ENCODE peak calls at places on chromosomes 12 and 14, in six cellular contexts. S is H1; L is aorta; X is vagina; U is HAP-1; I is CD8-positive, alpha-beta T cell. C is an unnamed sample. For H3K4me1, the result is how much of the 10 kb centered on the place peaks cover.

GRCh38 chr12:49587174-49587908 is 18.1 kb downstream of the FAM186B start:
- DNase-seq in S (no peak), L (no peak), X (no peak), U (no peak), I (no peak), C (no peak)

GRCh38 chr12:107415066-107415465 is 270.5 kb upstream of the PWP1 start:
- DNase-seq in S (no peak), L (no peak), X (no peak), U (no peak), I (no peak), C (no peak)

GRCh38 chr12:27330846-27331245 is 1.8 kb upstream of the BMAL2 start:
- DNase-seq in S (no peak), L (no peak), X (no peak), U (no peak), I (no peak), C (no peak)

GRCh38 chr14:32205984-32206383 is 2.9 kb upstream of the RNU6-8 start:
- DNase-seq in S (no peak), L (no peak), X (no peak), U (no peak), I (no peak), C (no peak)

GRCh38 chr14:64549805-64550538 is at the start of gene PPP1R36:
- DNase-seq in S (peak), L (peak), X (no peak), U (peak), I (peak), C (peak)

GRCh38 chr14:37599527-37600368 is 4.3 kb downstream of the TTC6 start:
- DNase-seq in S (peak), L (no peak), X (no peak), U (peak), I (no peak), C (no peak)

GRCh38 chr12:102197789-102198188 is at the start of gene PMCH:
- DNase-seq in S (no peak), L (no peak), X (no peak), U (no peak), I (no peak), C (no peak)

GRCh38 chr14:55704654-55705053 is 124.6 kb downstream of the KTN1 start:
- DNase-seq in S (no peak), L (no peak), X (no peak), U (no peak), I (no peak), C (no peak)

GRCh38 chr14:20679907-20680306 is 4.5 kb upstream of the RNASE4 start:
- DNase-seq in S (peak), L (no peak), X (no peak), U (peak), I (no peak), C (no peak)

GRCh38 chr12:6347367-6348338 is 5.8 kb upstream of the TNFRSF1A start:
- DNase-seq in S (no peak), L (peak), X (peak), U (no peak), I (no peak), C (peak)

GRCh38 chr12:93946542-93947150 is 201.7 kb upstream of the PLXNC1 start:
- DNase-seq in S (no peak), L (no peak), X (no peak), U (no peak), I (no peak), C (no peak)

GRCh38 chr12:119036878-119037493 is 55.6 kb downstream of the SRRM4 start:
- DNase-seq in S (peak), L (no peak), X (no peak), U (peak), I (no peak), C (no peak)

GRCh38 chr12:14892726-14893442 is 7.2 kb upstream of the MGP start:
- DNase-seq in S (no peak), L (no peak), X (no peak), U (no peak), I (no peak), C (no peak)

GRCh38 chr14:92651793-92652382 is 96.5 kb downstream of the LGMN start:
- DNase-seq in S (no peak), L (peak), X (no peak), U (no peak), I (peak), C (peak)

GRCh38 chr14:104477804-104478375 is 101.7 kb upstream of the C14orf180 start:
- DNase-seq in S (no peak), L (no peak), X (no peak), U (no peak), I (no peak), C (no peak)

GRCh38 chr12:93058280-93058679 is 129.2 kb upstream of the EEA1 start:
- DNase-seq in S (no peak), L (no peak), X (no peak), U (no peak), I (no peak), C (no peak)

GRCh38 chr12:91357381-91357780 is 174.8 kb upstream of the DCN start:
- DNase-seq in S (no peak), L (no peak), X (no peak), U (no peak), I (no peak), C (no peak)

GRCh38 chr12:62910549-62911169 is 24.3 kb downstream of the PPM1H start:
- DNase-seq in S (no peak), L (no peak), X (no peak), U (no peak), I (no peak), C (no peak)

GRCh38 chr12:109109756-109110350 is 6.5 kb upstream of the ACACB start:
- DNase-seq in S (no peak), L (no peak), X (no peak), U (no peak), I (no peak), C (no peak)

GRCh38 chr12:7075518-7075917 is 15.0 kb downstream of the C1S start:
- DNase-seq in S (no peak), L (no peak), X (no peak), U (no peak), I (no peak), C (no peak)

GRCh38 chr12:91001306-91001705 is 3.5 kb downstream of the EPYC start:
- DNase-seq in S (no peak), L (no peak), X (no peak), U (no peak), I (no peak), C (no peak)

GRCh38 chr14:51977075-51977474 is 12.3 kb upstream of the RTRAF start:
- DNase-seq in S (no peak), L (no peak), X (no peak), U (no peak), I (no peak), C (no peak)

GRCh38 chr12:94134226-94134795 is 14.1 kb upstream of the PLXNC1 start:
- DNase-seq in S (no peak), L (no peak), X (no peak), U (peak), I (no peak), C (no peak)

GRCh38 chr12:98532687-98533304 is 17.4 kb downstream of the TMPO start:
- DNase-seq in S (no peak), L (no peak), X (no peak), U (peak), I (no peak), C (no peak)

GRCh38 chr14:58118097-58118496 is 33.9 kb downstream of the ARMH4 start:
- DNase-seq in S (no peak), L (no peak), X (no peak), U (no peak), I (no peak), C (no peak)

GRCh38 chr12:65156366-65156831 is 13.0 kb upstream of the LEMD3 start:
- DNase-seq in S (no peak), L (no peak), X (no peak), U (no peak), I (no peak), C (no peak)

GRCh38 chr14:93994919-93995682 is 2.0 kb upstream of the CCDC197 start:
- DNase-seq in S (no peak), L (peak), X (no peak), U (no peak), I (no peak), C (no peak)

GRCh38 chr14:101239065-101239464 is 322.2 kb upstream of the DIO3 start:
- DNase-seq in S (peak), L (peak), X (no peak), U (no peak), I (peak), C (peak)

GRCh38 chr12:77065361-77066204 is at the start of gene E2F7:
- DNase-seq in S (peak), L (peak), X (peak), U (peak), I (peak), C (peak)

GRCh38 chr12:77060883-77061240 is 4.5 kb downstream of the E2F7 start:
- DNase-seq in S (no peak), L (no peak), X (no peak), U (no peak), I (no peak), C (no peak)

GRCh38 chr12:77062396-77062795 is 3.0 kb downstream of the E2F7 start:
- DNase-seq in S (no peak), L (no peak), X (no peak), U (no peak), I (no peak), C (no peak)

GRCh38 chr12:77064891-77065360 is 443 bp downstream of the E2F7 start:
- DNase-seq in S (no peak), L (no peak), X (no peak), U (peak), I (no peak), C (no peak)

GRCh38 chr12:77062846-77063461 is 2.4 kb downstream of the E2F7 start:
- DNase-seq in S (no peak), L (no peak), X (no peak), U (no peak), I (no peak), C (no peak)
- H3K4me1 ChIP-seq in S (under half), L (under half), X (under half), U (under half), I (under half), C (under half)

GRCh38 chr12:54350743-54351142 is 13.5 kb downstream of the GPR84 start:
- DNase-seq in S (no peak), L (no peak), X (no peak), U (no peak), I (no peak), C (no peak)
- H3K4me1 ChIP-seq in S (under half), L (under half), X (under half), U (under half), I (under half), C (under half)

DNA sequence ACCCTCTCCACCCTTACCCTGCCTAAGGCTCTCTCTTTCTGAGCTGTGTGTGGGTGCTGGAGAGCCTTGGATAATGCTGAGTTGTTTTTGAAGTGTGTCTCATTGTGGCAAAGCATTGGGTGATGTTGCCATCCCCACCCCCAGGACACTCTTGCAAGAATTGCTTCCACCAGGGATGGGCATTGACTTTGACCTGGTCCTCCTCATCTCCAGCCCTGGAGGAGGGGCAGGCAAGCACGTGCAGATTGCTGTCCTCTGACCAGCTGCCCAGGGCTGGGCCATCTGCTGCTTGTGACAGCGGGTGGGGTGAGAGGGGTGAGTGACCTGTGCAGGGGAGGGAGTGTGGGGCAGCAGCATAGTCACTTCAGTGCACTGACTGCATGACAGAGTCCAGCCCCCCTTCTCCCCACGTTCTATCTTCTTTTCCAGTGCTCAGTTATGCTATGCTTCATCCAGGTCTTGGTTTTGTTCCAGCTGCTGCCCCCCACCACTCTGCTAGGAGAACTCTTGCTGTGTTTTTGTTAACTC is 26.2 kb downstream of the SUSD6 start:
- DNase-seq in S (no peak), L (no peak), X (no peak), U (no peak), I (no peak), C (peak)
- H3K4me1 ChIP-seq in S (under half), L (under half), X (half or more), U (under half), I (half or more), C (half or more)

GRCh38 chr14:61643546-61643945 is 51.8 kb upstream of the HIF1A start:
- DNase-seq in S (no peak), L (no peak), X (no peak), U (no peak), I (no peak), C (no peak)
- H3K4me1 ChIP-seq in S (under half), L (under half), X (under half), U (under half), I (under half), C (under half)

DNA sequence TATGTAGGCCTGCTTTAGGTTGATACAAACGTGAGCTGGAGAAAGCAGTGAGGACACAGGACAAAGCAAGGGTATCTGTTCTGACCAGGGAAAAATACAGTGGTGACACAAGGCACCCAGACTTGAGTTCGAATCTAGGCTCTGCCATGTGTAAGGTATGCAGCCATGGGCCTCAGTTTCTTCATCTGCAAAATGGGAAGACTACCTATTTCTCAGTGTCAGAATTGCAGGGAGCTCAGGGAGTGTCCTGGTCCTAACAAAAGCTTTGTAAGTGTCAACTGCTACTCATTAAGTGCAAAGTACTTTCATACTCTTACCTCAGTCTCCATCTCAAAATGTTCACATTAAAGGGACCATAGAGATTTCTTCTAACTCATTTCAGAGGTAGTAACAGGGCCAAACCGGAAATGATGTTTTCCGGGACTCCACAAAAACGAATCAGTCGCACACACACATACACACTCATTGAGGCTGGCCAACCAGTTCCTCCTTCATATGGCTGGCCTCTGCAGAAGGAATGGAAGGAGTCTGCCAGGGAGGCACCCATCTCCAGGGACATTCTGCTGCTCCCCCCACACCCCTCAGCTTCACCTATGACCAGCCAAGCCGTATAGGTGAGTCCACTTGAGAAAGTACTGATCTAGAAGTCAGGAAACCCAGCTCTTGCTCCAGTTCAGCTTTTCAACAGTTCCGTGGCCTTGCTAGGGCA is 7.8 kb downstream of the CTDSP2 start:
- DNase-seq in S (no peak), L (no peak), X (no peak), U (no peak), I (no peak), C (no peak)
- H3K4me1 ChIP-seq in S (under half), L (under half), X (half or more), U (under half), I (half or more), C (half or more)

GRCh38 chr14:90605430-90605829 is 208.6 kb downstream of the CALM1 start:
- DNase-seq in S (no peak), L (no peak), X (no peak), U (no peak), I (no peak), C (no peak)
- H3K4me1 ChIP-seq in S (under half), L (under half), X (under half), U (under half), I (under half), C (under half)

DNA sequence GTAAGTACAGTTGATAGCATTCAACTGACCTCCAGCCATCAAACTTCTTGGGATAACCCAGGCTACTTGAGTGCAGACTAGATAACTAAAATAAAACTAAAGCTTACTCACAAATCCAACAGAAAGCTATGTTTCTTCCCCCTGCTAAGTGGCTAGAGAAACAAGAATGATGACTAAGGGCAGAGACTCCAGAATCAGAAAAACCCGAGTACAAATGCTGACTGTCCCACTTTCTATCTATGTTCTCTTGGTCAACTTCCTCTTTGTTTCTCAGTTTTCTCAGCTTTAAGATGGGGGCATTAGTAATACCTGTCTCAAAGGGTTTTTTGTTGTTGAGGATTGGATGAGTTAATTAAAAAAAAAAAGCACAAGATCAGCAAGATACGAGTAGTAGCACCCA is 6.1 kb upstream of the NUAK1 start:
- DNase-seq in S (no peak), L (no peak), X (no peak), U (no peak), I (no peak), C (no peak)
- H3K4me1 ChIP-seq in S (under half), L (under half), X (under half), U (under half), I (under half), C (under half)